ENCODE peak calls at places on chromosomes 4 and X, in six cellular contexts. M, Q, O, L, C and D are unnamed samples.

GRCh38 chr4:123034023-123034422 is 111.6 kb upstream of the NUDT6 start:
- DNase-seq in M (no peak), Q (no peak), L (no peak), O (no peak), C (no peak), D (no peak)

GRCh38 chrX:34877451-34877850 is 65.1 kb upstream of the FAM47B start:
- DNase-seq in C (no peak), M (no peak), Q (no peak), O (peak), L (no peak), D (no peak)

GRCh38 chrX:87941841-87942240 is 424.2 kb downstream of the KLHL4 start:
- DNase-seq in O (no peak), M (no peak), L (no peak), C (no peak), Q (no peak), D (no peak)

GRCh38 chr4:54696649-54697048 is 38.9 kb downstream of the KIT start:
- DNase-seq in O (no peak), Q (no peak), L (no peak), M (no peak), C (no peak), D (no peak)

GRCh38 chrX:154351183-154352011 is 23.0 kb downstream of the FLNA start:
- DNase-seq in M (no peak), Q (no peak), L (no peak), O (no peak), C (peak), D (no peak)

GRCh38 chr4:152408514-152409327 is 127.2 kb downstream of the FBXW7 start:
- DNase-seq in M (peak), L (no peak), Q (peak), C (peak), O (peak), D (peak)

GRCh38 chrX:39536165-39536564 is 561.6 kb downstream of the BCOR start:
- DNase-seq in C (no peak), M (no peak), L (no peak), Q (no peak), O (no peak), D (no peak)

GRCh38 chr4:182238355-182238931 is 4.8 kb upstream of the TENM3 start:
- DNase-seq in C (no peak), L (no peak), Q (no peak), O (no peak), M (no peak), D (peak)

GRCh38 chr4:55086561-55086960 is 38.8 kb downstream of the KDR start:
- DNase-seq in L (no peak), M (no peak), C (no peak), O (no peak), Q (no peak), D (no peak)

GRCh38 chr4:72312032-72312650 is 256.9 kb downstream of the ADAMTS3 start:
- DNase-seq in L (peak), M (peak), Q (no peak), O (peak), C (no peak), D (peak)

GRCh38 chr4:120918788-120919187 is 3.7 kb downstream of the PRDM5 start:
- DNase-seq in C (no peak), O (peak), L (peak), Q (no peak), M (no peak), D (no peak)

GRCh38 chr4:26992657-26993361 is 132.2 kb downstream of the STIM2 start:
- DNase-seq in C (no peak), O (peak), M (peak), L (peak), Q (no peak), D (no peak)

GRCh38 chr4:138542191-138542771 is 300.1 kb upstream of the SLC7A11 start:
- DNase-seq in O (no peak), Q (no peak), M (no peak), L (no peak), C (no peak), D (no peak)

GRCh38 chrX:132694331-132694823 is 205.5 kb upstream of the MBNL3 start:
- DNase-seq in L (no peak), Q (no peak), O (no peak), C (no peak), M (no peak), D (no peak)

GRCh38 chrX:142204522-142205433 is at the start of gene MAGEC2:
- DNase-seq in C (no peak), L (no peak), M (no peak), Q (no peak), O (no peak), D (no peak)

GRCh38 chr4:6852582-6852981 is 57.0 kb upstream of the TBC1D14 start:
- DNase-seq in Q (no peak), C (no peak), L (no peak), M (no peak), O (no peak), D (no peak)

GRCh38 chr4:28229092-28229491 is 1368.5 kb downstream of the STIM2 start:
- DNase-seq in L (no peak), M (no peak), C (no peak), Q (no peak), O (peak), D (peak)

GRCh38 chrX:54288277-54288676 is 69.6 kb downstream of the WNK3 start:
- DNase-seq in Q (no peak), M (no peak), L (no peak), C (no peak), O (no peak), D (no peak)

GRCh38 chrX:7759832-7760231 is 83.1 kb upstream of the VCX start:
- DNase-seq in O (no peak), C (no peak), L (no peak), M (no peak), Q (no peak), D (no peak)

GRCh38 chr4:155748039-155748438 is 10.8 kb upstream of the GUCY1B1 start:
- DNase-seq in O (no peak), C (no peak), Q (no peak), M (no peak), L (no peak), D (no peak)

GRCh38 chrX:49308604-49309269 is 5.3 kb downstream of the GAGE10 start:
- DNase-seq in M (no peak), O (peak), C (no peak), Q (no peak), L (peak), D (no peak)